ENCODE peak calls at places on chromosome 16, in nine cellular contexts. One of them, this sample, is unnamed.

GRCh38 chr16:51150894-51151320 is at the start of gene SALL1:
- DNase-seq in stimulated activated CD8-positive, alpha-beta memory T cell treated with anti-CD3 and anti-CD28 coated beads, Interleukin-4, amount 100 ng/mL, for 4 hours: no peak
- DNase-seq in activated effector memory CD4-positive, alpha-beta T cell treated with anti-CD3 and anti-CD28 coated beads, Interleukin-2, amount 50 U/mL, for 16 hours: no peak
- DNase-seq in activated T-cell treated with anti-CD3 and anti-CD28 coated beads, Interleukin-2, amount 50 U/mL, for 72 hours: no peak
- DNase-seq in activated T-helper 1 cell treated with Interleukin-2 at 50 U/mL for 16 hours: no peak
- DNase-seq in Peyer's patch: no peak
- DNase-seq in stimulated activated naive CD8-positive, alpha-beta T cell treated with anti-CD3 and anti-CD28 coated beads, Interleukin-15, amount 100 ng/mL, for 72 hours: no peak
- DNase-seq in activated gamma-delta T cell treated with Interleukin-2 at 50 U/mL for 16 hours: no peak
- DNase-seq in NCI-H1694: no peak
- DNase-seq in this sample: peak

GRCh38 chr16:50573947-50574751 is 26.0 kb downstream of the NKD1 start:
- DNase-seq in activated effector memory CD4-positive, alpha-beta T cell treated with anti-CD3 and anti-CD28 coated beads, Interleukin-2, amount 50 U/mL, for 16 hours: no peak
- DNase-seq in activated T-helper 1 cell treated with Interleukin-2 at 50 U/mL for 16 hours: no peak
- DNase-seq in NCI-H1694: no peak
- DNase-seq in activated gamma-delta T cell treated with Interleukin-2 at 50 U/mL for 16 hours: no peak
- DNase-seq in stimulated activated naive CD8-positive, alpha-beta T cell treated with anti-CD3 and anti-CD28 coated beads, Interleukin-15, amount 100 ng/mL, for 72 hours: no peak
- DNase-seq in stimulated activated CD8-positive, alpha-beta memory T cell treated with anti-CD3 and anti-CD28 coated beads, Interleukin-4, amount 100 ng/mL, for 4 hours: no peak
- DNase-seq in Peyer's patch: no peak
- DNase-seq in activated T-cell treated with anti-CD3 and anti-CD28 coated beads, Interleukin-2, amount 50 U/mL, for 72 hours: no peak
- DNase-seq in this sample: no peak

GRCh38 chr16:252366-253337 is 18.0 kb downstream of the FAM234A start:
- DNase-seq in activated effector memory CD4-positive, alpha-beta T cell treated with anti-CD3 and anti-CD28 coated beads, Interleukin-2, amount 50 U/mL, for 16 hours: peak
- DNase-seq in activated gamma-delta T cell treated with Interleukin-2 at 50 U/mL for 16 hours: no peak
- DNase-seq in stimulated activated naive CD8-positive, alpha-beta T cell treated with anti-CD3 and anti-CD28 coated beads, Interleukin-15, amount 100 ng/mL, for 72 hours: peak
- DNase-seq in activated T-helper 1 cell treated with Interleukin-2 at 50 U/mL for 16 hours: no peak
- DNase-seq in stimulated activated CD8-positive, alpha-beta memory T cell treated with anti-CD3 and anti-CD28 coated beads, Interleukin-4, amount 100 ng/mL, for 4 hours: no peak
- DNase-seq in Peyer's patch: peak
- DNase-seq in activated T-cell treated with anti-CD3 and anti-CD28 coated beads, Interleukin-2, amount 50 U/mL, for 72 hours: peak
- DNase-seq in NCI-H1694: no peak
- DNase-seq in this sample: no peak

GRCh38 chr16:58348986-58349385 is 43.3 kb upstream of the GINS3 start:
- DNase-seq in activated gamma-delta T cell treated with Interleukin-2 at 50 U/mL for 16 hours: no peak
- DNase-seq in NCI-H1694: peak
- DNase-seq in activated T-cell treated with anti-CD3 and anti-CD28 coated beads, Interleukin-2, amount 50 U/mL, for 72 hours: no peak
- DNase-seq in stimulated activated naive CD8-positive, alpha-beta T cell treated with anti-CD3 and anti-CD28 coated beads, Interleukin-15, amount 100 ng/mL, for 72 hours: no peak
- DNase-seq in activated T-helper 1 cell treated with Interleukin-2 at 50 U/mL for 16 hours: no peak
- DNase-seq in activated effector memory CD4-positive, alpha-beta T cell treated with anti-CD3 and anti-CD28 coated beads, Interleukin-2, amount 50 U/mL, for 16 hours: no peak
- DNase-seq in Peyer's patch: no peak
- DNase-seq in stimulated activated CD8-positive, alpha-beta memory T cell treated with anti-CD3 and anti-CD28 coated beads, Interleukin-4, amount 100 ng/mL, for 4 hours: no peak
- DNase-seq in this sample: peak

GRCh38 chr16:48366165-48367093 is 18.8 kb downstream of the SIAH1 start:
- DNase-seq in stimulated activated CD8-positive, alpha-beta memory T cell treated with anti-CD3 and anti-CD28 coated beads, Interleukin-4, amount 100 ng/mL, for 4 hours: no peak
- DNase-seq in Peyer's patch: peak
- DNase-seq in NCI-H1694: no peak
- DNase-seq in activated gamma-delta T cell treated with Interleukin-2 at 50 U/mL for 16 hours: peak
- DNase-seq in activated T-helper 1 cell treated with Interleukin-2 at 50 U/mL for 16 hours: peak
- DNase-seq in activated T-cell treated with anti-CD3 and anti-CD28 coated beads, Interleukin-2, amount 50 U/mL, for 72 hours: peak
- DNase-seq in stimulated activated naive CD8-positive, alpha-beta T cell treated with anti-CD3 and anti-CD28 coated beads, Interleukin-15, amount 100 ng/mL, for 72 hours: peak
- DNase-seq in activated effector memory CD4-positive, alpha-beta T cell treated with anti-CD3 and anti-CD28 coated beads, Interleukin-2, amount 50 U/mL, for 16 hours: peak
- DNase-seq in this sample: peak

GRCh38 chr16:49026566-49026965 is 255.1 kb downstream of the CBLN1 start:
- DNase-seq in stimulated activated CD8-positive, alpha-beta memory T cell treated with anti-CD3 and anti-CD28 coated beads, Interleukin-4, amount 100 ng/mL, for 4 hours: no peak
- DNase-seq in activated effector memory CD4-positive, alpha-beta T cell treated with anti-CD3 and anti-CD28 coated beads, Interleukin-2, amount 50 U/mL, for 16 hours: no peak
- DNase-seq in NCI-H1694: no peak
- DNase-seq in activated T-cell treated with anti-CD3 and anti-CD28 coated beads, Interleukin-2, amount 50 U/mL, for 72 hours: no peak
- DNase-seq in Peyer's patch: no peak
- DNase-seq in activated gamma-delta T cell treated with Interleukin-2 at 50 U/mL for 16 hours: no peak
- DNase-seq in stimulated activated naive CD8-positive, alpha-beta T cell treated with anti-CD3 and anti-CD28 coated beads, Interleukin-15, amount 100 ng/mL, for 72 hours: no peak
- DNase-seq in activated T-helper 1 cell treated with Interleukin-2 at 50 U/mL for 16 hours: no peak
- DNase-seq in this sample: no peak

GRCh38 chr16:9062301-9062700 is 29.1 kb upstream of the HAPSTR1 start:
- DNase-seq in NCI-H1694: no peak
- DNase-seq in stimulated activated naive CD8-positive, alpha-beta T cell treated with anti-CD3 and anti-CD28 coated beads, Interleukin-15, amount 100 ng/mL, for 72 hours: no peak
- DNase-seq in Peyer's patch: no peak
- DNase-seq in activated gamma-delta T cell treated with Interleukin-2 at 50 U/mL for 16 hours: no peak
- DNase-seq in activated T-cell treated with anti-CD3 and anti-CD28 coated beads, Interleukin-2, amount 50 U/mL, for 72 hours: no peak
- DNase-seq in activated T-helper 1 cell treated with Interleukin-2 at 50 U/mL for 16 hours: no peak
- DNase-seq in stimulated activated CD8-positive, alpha-beta memory T cell treated with anti-CD3 and anti-CD28 coated beads, Interleukin-4, amount 100 ng/mL, for 4 hours: no peak
- DNase-seq in activated effector memory CD4-positive, alpha-beta T cell treated with anti-CD3 and anti-CD28 coated beads, Interleukin-2, amount 50 U/mL, for 16 hours: no peak
- DNase-seq in this sample: no peak

GRCh38 chr16:52090080-52090479 is 456.9 kb downstream of the TOX3 start:
- DNase-seq in Peyer's patch: no peak
- DNase-seq in NCI-H1694: no peak
- DNase-seq in activated T-helper 1 cell treated with Interleukin-2 at 50 U/mL for 16 hours: no peak
- DNase-seq in stimulated activated CD8-positive, alpha-beta memory T cell treated with anti-CD3 and anti-CD28 coated beads, Interleukin-4, amount 100 ng/mL, for 4 hours: no peak
- DNase-seq in activated gamma-delta T cell treated with Interleukin-2 at 50 U/mL for 16 hours: no peak
- DNase-seq in stimulated activated naive CD8-positive, alpha-beta T cell treated with anti-CD3 and anti-CD28 coated beads, Interleukin-15, amount 100 ng/mL, for 72 hours: no peak
- DNase-seq in activated T-cell treated with anti-CD3 and anti-CD28 coated beads, Interleukin-2, amount 50 U/mL, for 72 hours: no peak
- DNase-seq in activated effector memory CD4-positive, alpha-beta T cell treated with anti-CD3 and anti-CD28 coated beads, Interleukin-2, amount 50 U/mL, for 16 hours: no peak
- DNase-seq in this sample: no peak

GRCh38 chr16:66695935-66696668 is 441 bp downstream of the CMTM4 start:
- DNase-seq in stimulated activated naive CD8-positive, alpha-beta T cell treated with anti-CD3 and anti-CD28 coated beads, Interleukin-15, amount 100 ng/mL, for 72 hours: peak
- DNase-seq in Peyer's patch: no peak
- DNase-seq in activated gamma-delta T cell treated with Interleukin-2 at 50 U/mL for 16 hours: no peak
- DNase-seq in stimulated activated CD8-positive, alpha-beta memory T cell treated with anti-CD3 and anti-CD28 coated beads, Interleukin-4, amount 100 ng/mL, for 4 hours: no peak
- DNase-seq in activated effector memory CD4-positive, alpha-beta T cell treated with anti-CD3 and anti-CD28 coated beads, Interleukin-2, amount 50 U/mL, for 16 hours: peak
- DNase-seq in NCI-H1694: no peak
- DNase-seq in activated T-cell treated with anti-CD3 and anti-CD28 coated beads, Interleukin-2, amount 50 U/mL, for 72 hours: no peak
- DNase-seq in activated T-helper 1 cell treated with Interleukin-2 at 50 U/mL for 16 hours: peak
- DNase-seq in this sample: no peak

GRCh38 chr16:49019081-49019633 is 262.5 kb downstream of the CBLN1 start:
- DNase-seq in activated T-cell treated with anti-CD3 and anti-CD28 coated beads, Interleukin-2, amount 50 U/mL, for 72 hours: no peak
- DNase-seq in activated effector memory CD4-positive, alpha-beta T cell treated with anti-CD3 and anti-CD28 coated beads, Interleukin-2, amount 50 U/mL, for 16 hours: no peak
- DNase-seq in stimulated activated CD8-positive, alpha-beta memory T cell treated with anti-CD3 and anti-CD28 coated beads, Interleukin-4, amount 100 ng/mL, for 4 hours: no peak
- DNase-seq in activated T-helper 1 cell treated with Interleukin-2 at 50 U/mL for 16 hours: no peak
- DNase-seq in Peyer's patch: no peak
- DNase-seq in NCI-H1694: peak
- DNase-seq in activated gamma-delta T cell treated with Interleukin-2 at 50 U/mL for 16 hours: no peak
- DNase-seq in stimulated activated naive CD8-positive, alpha-beta T cell treated with anti-CD3 and anti-CD28 coated beads, Interleukin-15, amount 100 ng/mL, for 72 hours: no peak
- DNase-seq in this sample: no peak

GRCh38 chr16:56869513-56870270 is 4.7 kb downstream of the SLC12A3 start:
- DNase-seq in activated effector memory CD4-positive, alpha-beta T cell treated with anti-CD3 and anti-CD28 coated beads, Interleukin-2, amount 50 U/mL, for 16 hours: no peak
- DNase-seq in stimulated activated naive CD8-positive, alpha-beta T cell treated with anti-CD3 and anti-CD28 coated beads, Interleukin-15, amount 100 ng/mL, for 72 hours: peak
- DNase-seq in stimulated activated CD8-positive, alpha-beta memory T cell treated with anti-CD3 and anti-CD28 coated beads, Interleukin-4, amount 100 ng/mL, for 4 hours: no peak
- DNase-seq in NCI-H1694: no peak
- DNase-seq in Peyer's patch: peak
- DNase-seq in activated T-cell treated with anti-CD3 and anti-CD28 coated beads, Interleukin-2, amount 50 U/mL, for 72 hours: peak
- DNase-seq in activated T-helper 1 cell treated with Interleukin-2 at 50 U/mL for 16 hours: no peak
- DNase-seq in activated gamma-delta T cell treated with Interleukin-2 at 50 U/mL for 16 hours: no peak
- DNase-seq in this sample: no peak

GRCh38 chr16:17301184-17301583 is 169.6 kb downstream of the XYLT1 start:
- DNase-seq in activated effector memory CD4-positive, alpha-beta T cell treated with anti-CD3 and anti-CD28 coated beads, Interleukin-2, amount 50 U/mL, for 16 hours: no peak
- DNase-seq in activated T-cell treated with anti-CD3 and anti-CD28 coated beads, Interleukin-2, amount 50 U/mL, for 72 hours: no peak
- DNase-seq in NCI-H1694: no peak
- DNase-seq in stimulated activated naive CD8-positive, alpha-beta T cell treated with anti-CD3 and anti-CD28 coated beads, Interleukin-15, amount 100 ng/mL, for 72 hours: no peak
- DNase-seq in stimulated activated CD8-positive, alpha-beta memory T cell treated with anti-CD3 and anti-CD28 coated beads, Interleukin-4, amount 100 ng/mL, for 4 hours: no peak
- DNase-seq in activated gamma-delta T cell treated with Interleukin-2 at 50 U/mL for 16 hours: no peak
- DNase-seq in Peyer's patch: no peak
- DNase-seq in activated T-helper 1 cell treated with Interleukin-2 at 50 U/mL for 16 hours: no peak
- DNase-seq in this sample: no peak

GRCh38 chr16:46690281-46691178 is 1.1 kb downstream of the ORC6 start:
- DNase-seq in activated effector memory CD4-positive, alpha-beta T cell treated with anti-CD3 and anti-CD28 coated beads, Interleukin-2, amount 50 U/mL, for 16 hours: no peak
- DNase-seq in stimulated activated CD8-positive, alpha-beta memory T cell treated with anti-CD3 and anti-CD28 coated beads, Interleukin-4, amount 100 ng/mL, for 4 hours: no peak
- DNase-seq in activated T-helper 1 cell treated with Interleukin-2 at 50 U/mL for 16 hours: no peak
- DNase-seq in activated gamma-delta T cell treated with Interleukin-2 at 50 U/mL for 16 hours: no peak
- DNase-seq in Peyer's patch: no peak
- DNase-seq in NCI-H1694: no peak
- DNase-seq in stimulated activated naive CD8-positive, alpha-beta T cell treated with anti-CD3 and anti-CD28 coated beads, Interleukin-15, amount 100 ng/mL, for 72 hours: no peak
- DNase-seq in activated T-cell treated with anti-CD3 and anti-CD28 coated beads, Interleukin-2, amount 50 U/mL, for 72 hours: no peak
- DNase-seq in this sample: no peak

GRCh38 chr16:67028555-67029248 is at the start of gene CBFB:
- DNase-seq in activated effector memory CD4-positive, alpha-beta T cell treated with anti-CD3 and anti-CD28 coated beads, Interleukin-2, amount 50 U/mL, for 16 hours: peak
- DNase-seq in stimulated activated naive CD8-positive, alpha-beta T cell treated with anti-CD3 and anti-CD28 coated beads, Interleukin-15, amount 100 ng/mL, for 72 hours: peak
- DNase-seq in Peyer's patch: peak
- DNase-seq in NCI-H1694: peak
- DNase-seq in activated gamma-delta T cell treated with Interleukin-2 at 50 U/mL for 16 hours: peak
- DNase-seq in activated T-cell treated with anti-CD3 and anti-CD28 coated beads, Interleukin-2, amount 50 U/mL, for 72 hours: peak
- DNase-seq in activated T-helper 1 cell treated with Interleukin-2 at 50 U/mL for 16 hours: peak
- DNase-seq in stimulated activated CD8-positive, alpha-beta memory T cell treated with anti-CD3 and anti-CD28 coated beads, Interleukin-4, amount 100 ng/mL, for 4 hours: peak
- DNase-seq in this sample: peak

GRCh38 chr16:17076121-17076757 is 394.5 kb downstream of the XYLT1 start:
- DNase-seq in stimulated activated CD8-positive, alpha-beta memory T cell treated with anti-CD3 and anti-CD28 coated beads, Interleukin-4, amount 100 ng/mL, for 4 hours: no peak
- DNase-seq in NCI-H1694: no peak
- DNase-seq in activated gamma-delta T cell treated with Interleukin-2 at 50 U/mL for 16 hours: no peak
- DNase-seq in stimulated activated naive CD8-positive, alpha-beta T cell treated with anti-CD3 and anti-CD28 coated beads, Interleukin-15, amount 100 ng/mL, for 72 hours: no peak
- DNase-seq in activated effector memory CD4-positive, alpha-beta T cell treated with anti-CD3 and anti-CD28 coated beads, Interleukin-2, amount 50 U/mL, for 16 hours: no peak
- DNase-seq in activated T-helper 1 cell treated with Interleukin-2 at 50 U/mL for 16 hours: no peak
- DNase-seq in activated T-cell treated with anti-CD3 and anti-CD28 coated beads, Interleukin-2, amount 50 U/mL, for 72 hours: no peak
- DNase-seq in Peyer's patch: no peak
- DNase-seq in this sample: peak

GRCh38 chr16:29674188-29674587 is 4.8 kb upstream of the QPRT start:
- DNase-seq in activated T-cell treated with anti-CD3 and anti-CD28 coated beads, Interleukin-2, amount 50 U/mL, for 72 hours: no peak
- DNase-seq in activated gamma-delta T cell treated with Interleukin-2 at 50 U/mL for 16 hours: no peak
- DNase-seq in stimulated activated CD8-positive, alpha-beta memory T cell treated with anti-CD3 and anti-CD28 coated beads, Interleukin-4, amount 100 ng/mL, for 4 hours: no peak
- DNase-seq in Peyer's patch: no peak
- DNase-seq in activated effector memory CD4-positive, alpha-beta T cell treated with anti-CD3 and anti-CD28 coated beads, Interleukin-2, amount 50 U/mL, for 16 hours: no peak
- DNase-seq in stimulated activated naive CD8-positive, alpha-beta T cell treated with anti-CD3 and anti-CD28 coated beads, Interleukin-15, amount 100 ng/mL, for 72 hours: no peak
- DNase-seq in NCI-H1694: no peak
- DNase-seq in activated T-helper 1 cell treated with Interleukin-2 at 50 U/mL for 16 hours: no peak
- DNase-seq in this sample: peak

GRCh38 chr16:67021321-67021720 is 7.6 kb upstream of the CBFB start:
- DNase-seq in activated gamma-delta T cell treated with Interleukin-2 at 50 U/mL for 16 hours: no peak
- DNase-seq in activated T-cell treated with anti-CD3 and anti-CD28 coated beads, Interleukin-2, amount 50 U/mL, for 72 hours: no peak
- DNase-seq in stimulated activated CD8-positive, alpha-beta memory T cell treated with anti-CD3 and anti-CD28 coated beads, Interleukin-4, amount 100 ng/mL, for 4 hours: no peak
- DNase-seq in activated T-helper 1 cell treated with Interleukin-2 at 50 U/mL for 16 hours: no peak
- DNase-seq in stimulated activated naive CD8-positive, alpha-beta T cell treated with anti-CD3 and anti-CD28 coated beads, Interleukin-15, amount 100 ng/mL, for 72 hours: no peak
- DNase-seq in NCI-H1694: no peak
- DNase-seq in activated effector memory CD4-positive, alpha-beta T cell treated with anti-CD3 and anti-CD28 coated beads, Interleukin-2, amount 50 U/mL, for 16 hours: peak
- DNase-seq in Peyer's patch: no peak
- DNase-seq in this sample: no peak

GRCh38 chr16:88924834-88925539 is 52.0 kb downstream of the CBFA2T3 start:
- DNase-seq in activated T-cell treated with anti-CD3 and anti-CD28 coated beads, Interleukin-2, amount 50 U/mL, for 72 hours: peak
- DNase-seq in activated effector memory CD4-positive, alpha-beta T cell treated with anti-CD3 and anti-CD28 coated beads, Interleukin-2, amount 50 U/mL, for 16 hours: no peak
- DNase-seq in stimulated activated CD8-positive, alpha-beta memory T cell treated with anti-CD3 and anti-CD28 coated beads, Interleukin-4, amount 100 ng/mL, for 4 hours: no peak
- DNase-seq in Peyer's patch: peak
- DNase-seq in activated gamma-delta T cell treated with Interleukin-2 at 50 U/mL for 16 hours: no peak
- DNase-seq in stimulated activated naive CD8-positive, alpha-beta T cell treated with anti-CD3 and anti-CD28 coated beads, Interleukin-15, amount 100 ng/mL, for 72 hours: peak
- DNase-seq in activated T-helper 1 cell treated with Interleukin-2 at 50 U/mL for 16 hours: no peak
- DNase-seq in NCI-H1694: peak
- DNase-seq in this sample: no peak

GRCh38 chr16:69240336-69240735 is 53.4 kb downstream of the SNTB2 start:
- DNase-seq in activated gamma-delta T cell treated with Interleukin-2 at 50 U/mL for 16 hours: no peak
- DNase-seq in activated T-cell treated with anti-CD3 and anti-CD28 coated beads, Interleukin-2, amount 50 U/mL, for 72 hours: no peak
- DNase-seq in activated effector memory CD4-positive, alpha-beta T cell treated with anti-CD3 and anti-CD28 coated beads, Interleukin-2, amount 50 U/mL, for 16 hours: no peak
- DNase-seq in stimulated activated naive CD8-positive, alpha-beta T cell treated with anti-CD3 and anti-CD28 coated beads, Interleukin-15, amount 100 ng/mL, for 72 hours: no peak
- DNase-seq in Peyer's patch: no peak
- DNase-seq in NCI-H1694: no peak
- DNase-seq in activated T-helper 1 cell treated with Interleukin-2 at 50 U/mL for 16 hours: no peak
- DNase-seq in stimulated activated CD8-positive, alpha-beta memory T cell treated with anti-CD3 and anti-CD28 coated beads, Interleukin-4, amount 100 ng/mL, for 4 hours: no peak
- DNase-seq in this sample: no peak

GRCh38 chr16:72921620-72922019 is 126.3 kb downstream of the ZFHX3 start:
- DNase-seq in Peyer's patch: no peak
- DNase-seq in stimulated activated CD8-positive, alpha-beta memory T cell treated with anti-CD3 and anti-CD28 coated beads, Interleukin-4, amount 100 ng/mL, for 4 hours: no peak
- DNase-seq in NCI-H1694: no peak
- DNase-seq in activated effector memory CD4-positive, alpha-beta T cell treated with anti-CD3 and anti-CD28 coated beads, Interleukin-2, amount 50 U/mL, for 16 hours: no peak
- DNase-seq in activated T-helper 1 cell treated with Interleukin-2 at 50 U/mL for 16 hours: no peak
- DNase-seq in activated T-cell treated with anti-CD3 and anti-CD28 coated beads, Interleukin-2, amount 50 U/mL, for 72 hours: no peak
- DNase-seq in activated gamma-delta T cell treated with Interleukin-2 at 50 U/mL for 16 hours: no peak
- DNase-seq in stimulated activated naive CD8-positive, alpha-beta T cell treated with anti-CD3 and anti-CD28 coated beads, Interleukin-15, amount 100 ng/mL, for 72 hours: no peak
- DNase-seq in this sample: no peak

GRCh38 chr16:87464691-87465300 is 28.0 kb downstream of the ZCCHC14 start:
- DNase-seq in NCI-H1694: no peak
- DNase-seq in stimulated activated CD8-positive, alpha-beta memory T cell treated with anti-CD3 and anti-CD28 coated beads, Interleukin-4, amount 100 ng/mL, for 4 hours: no peak
- DNase-seq in Peyer's patch: peak
- DNase-seq in activated effector memory CD4-positive, alpha-beta T cell treated with anti-CD3 and anti-CD28 coated beads, Interleukin-2, amount 50 U/mL, for 16 hours: peak
- DNase-seq in activated gamma-delta T cell treated with Interleukin-2 at 50 U/mL for 16 hours: no peak
- DNase-seq in activated T-helper 1 cell treated with Interleukin-2 at 50 U/mL for 16 hours: no peak
- DNase-seq in stimulated activated naive CD8-positive, alpha-beta T cell treated with anti-CD3 and anti-CD28 coated beads, Interleukin-15, amount 100 ng/mL, for 72 hours: peak
- DNase-seq in activated T-cell treated with anti-CD3 and anti-CD28 coated beads, Interleukin-2, amount 50 U/mL, for 72 hours: peak
- DNase-seq in this sample: peak

GRCh38 chr16:2033057-2033911 is 6.6 kb downstream of the NHERF2 start:
- DNase-seq in activated effector memory CD4-positive, alpha-beta T cell treated with anti-CD3 and anti-CD28 coated beads, Interleukin-2, amount 50 U/mL, for 16 hours: no peak
- DNase-seq in Peyer's patch: no peak
- DNase-seq in stimulated activated CD8-positive, alpha-beta memory T cell treated with anti-CD3 and anti-CD28 coated beads, Interleukin-4, amount 100 ng/mL, for 4 hours: no peak
- DNase-seq in activated gamma-delta T cell treated with Interleukin-2 at 50 U/mL for 16 hours: no peak
- DNase-seq in stimulated activated naive CD8-positive, alpha-beta T cell treated with anti-CD3 and anti-CD28 coated beads, Interleukin-15, amount 100 ng/mL, for 72 hours: no peak
- DNase-seq in activated T-cell treated with anti-CD3 and anti-CD28 coated beads, Interleukin-2, amount 50 U/mL, for 72 hours: no peak
- DNase-seq in NCI-H1694: no peak
- DNase-seq in activated T-helper 1 cell treated with Interleukin-2 at 50 U/mL for 16 hours: no peak
- DNase-seq in this sample: peak

GRCh38 chr16:17519556-17519955 is 48.8 kb upstream of the XYLT1 start:
- DNase-seq in activated effector memory CD4-positive, alpha-beta T cell treated with anti-CD3 and anti-CD28 coated beads, Interleukin-2, amount 50 U/mL, for 16 hours: no peak
- DNase-seq in activated T-cell treated with anti-CD3 and anti-CD28 coated beads, Interleukin-2, amount 50 U/mL, for 72 hours: no peak
- DNase-seq in stimulated activated CD8-positive, alpha-beta memory T cell treated with anti-CD3 and anti-CD28 coated beads, Interleukin-4, amount 100 ng/mL, for 4 hours: no peak
- DNase-seq in activated T-helper 1 cell treated with Interleukin-2 at 50 U/mL for 16 hours: no peak
- DNase-seq in NCI-H1694: no peak
- DNase-seq in activated gamma-delta T cell treated with Interleukin-2 at 50 U/mL for 16 hours: no peak
- DNase-seq in Peyer's patch: no peak
- DNase-seq in stimulated activated naive CD8-positive, alpha-beta T cell treated with anti-CD3 and anti-CD28 coated beads, Interleukin-15, amount 100 ng/mL, for 72 hours: no peak
- DNase-seq in this sample: no peak

GRCh38 chr16:57172891-57173290 is 12.9 kb downstream of the PSME3IP1 start:
- DNase-seq in activated effector memory CD4-positive, alpha-beta T cell treated with anti-CD3 and anti-CD28 coated beads, Interleukin-2, amount 50 U/mL, for 16 hours: no peak
- DNase-seq in stimulated activated naive CD8-positive, alpha-beta T cell treated with anti-CD3 and anti-CD28 coated beads, Interleukin-15, amount 100 ng/mL, for 72 hours: no peak
- DNase-seq in activated gamma-delta T cell treated with Interleukin-2 at 50 U/mL for 16 hours: no peak
- DNase-seq in Peyer's patch: no peak
- DNase-seq in activated T-helper 1 cell treated with Interleukin-2 at 50 U/mL for 16 hours: no peak
- DNase-seq in NCI-H1694: no peak
- DNase-seq in stimulated activated CD8-positive, alpha-beta memory T cell treated with anti-CD3 and anti-CD28 coated beads, Interleukin-4, amount 100 ng/mL, for 4 hours: no peak
- DNase-seq in activated T-cell treated with anti-CD3 and anti-CD28 coated beads, Interleukin-2, amount 50 U/mL, for 72 hours: no peak
- DNase-seq in this sample: no peak

GRCh38 chr16:50126183-50126582 is 26.9 kb upstream of the TENT4B start:
- DNase-seq in activated gamma-delta T cell treated with Interleukin-2 at 50 U/mL for 16 hours: no peak
- DNase-seq in activated T-cell treated with anti-CD3 and anti-CD28 coated beads, Interleukin-2, amount 50 U/mL, for 72 hours: no peak
- DNase-seq in activated T-helper 1 cell treated with Interleukin-2 at 50 U/mL for 16 hours: no peak
- DNase-seq in stimulated activated naive CD8-positive, alpha-beta T cell treated with anti-CD3 and anti-CD28 coated beads, Interleukin-15, amount 100 ng/mL, for 72 hours: no peak
- DNase-seq in NCI-H1694: no peak
- DNase-seq in activated effector memory CD4-positive, alpha-beta T cell treated with anti-CD3 and anti-CD28 coated beads, Interleukin-2, amount 50 U/mL, for 16 hours: no peak
- DNase-seq in Peyer's patch: no peak
- DNase-seq in stimulated activated CD8-positive, alpha-beta memory T cell treated with anti-CD3 and anti-CD28 coated beads, Interleukin-4, amount 100 ng/mL, for 4 hours: no peak
- DNase-seq in this sample: peak

GRCh38 chr16:11411059-11411550 is 65.8 kb downstream of the RMI2 start:
- DNase-seq in activated gamma-delta T cell treated with Interleukin-2 at 50 U/mL for 16 hours: no peak
- DNase-seq in activated effector memory CD4-positive, alpha-beta T cell treated with anti-CD3 and anti-CD28 coated beads, Interleukin-2, amount 50 U/mL, for 16 hours: no peak
- DNase-seq in Peyer's patch: no peak
- DNase-seq in stimulated activated CD8-positive, alpha-beta memory T cell treated with anti-CD3 and anti-CD28 coated beads, Interleukin-4, amount 100 ng/mL, for 4 hours: no peak
- DNase-seq in activated T-helper 1 cell treated with Interleukin-2 at 50 U/mL for 16 hours: no peak
- DNase-seq in activated T-cell treated with anti-CD3 and anti-CD28 coated beads, Interleukin-2, amount 50 U/mL, for 72 hours: no peak
- DNase-seq in NCI-H1694: no peak
- DNase-seq in stimulated activated naive CD8-positive, alpha-beta T cell treated with anti-CD3 and anti-CD28 coated beads, Interleukin-15, amount 100 ng/mL, for 72 hours: no peak
- DNase-seq in this sample: no peak

GRCh38 chr16:47458331-47458730 is 2.5 kb downstream of the ITFG1 start:
- DNase-seq in activated T-cell treated with anti-CD3 and anti-CD28 coated beads, Interleukin-2, amount 50 U/mL, for 72 hours: no peak
- DNase-seq in stimulated activated naive CD8-positive, alpha-beta T cell treated with anti-CD3 and anti-CD28 coated beads, Interleukin-15, amount 100 ng/mL, for 72 hours: no peak
- DNase-seq in stimulated activated CD8-positive, alpha-beta memory T cell treated with anti-CD3 and anti-CD28 coated beads, Interleukin-4, amount 100 ng/mL, for 4 hours: no peak
- DNase-seq in activated gamma-delta T cell treated with Interleukin-2 at 50 U/mL for 16 hours: no peak
- DNase-seq in NCI-H1694: no peak
- DNase-seq in activated effector memory CD4-positive, alpha-beta T cell treated with anti-CD3 and anti-CD28 coated beads, Interleukin-2, amount 50 U/mL, for 16 hours: no peak
- DNase-seq in Peyer's patch: no peak
- DNase-seq in activated T-helper 1 cell treated with Interleukin-2 at 50 U/mL for 16 hours: no peak
- DNase-seq in this sample: no peak